ENCODE peak calls at places on chromosomes 13 and 19, in four cellular contexts. O, H, D and J are unnamed samples.

GRCh38 chr13:50170447-50171037 is 155.3 kb downstream of the KCNRG start:
- DNase-seq in D (no peak), O (peak), H (no peak), J (peak)

GRCh38 chr13:80010286-80010831 is 330.6 kb downstream of the SPRY2 start:
- DNase-seq in D (no peak), H (no peak), O (peak), J (peak)

GRCh38 chr13:105346141-105346766 is 1189.2 kb downstream of the EFNB2 start:
- DNase-seq in D (no peak), H (no peak), O (peak), J (no peak)

GRCh38 chr19:22832031-22832762 is at the start of gene ZNF723:
- DNase-seq in H (no peak), O (no peak), D (no peak), J (no peak)

GRCh38 chr13:95099541-95099940 is 201.7 kb downstream of the ABCC4 start:
- DNase-seq in H (no peak), D (no peak), O (no peak), J (no peak)

GRCh38 chr13:87356314-87356713 is 314.9 kb upstream of the SLITRK5 start:
- DNase-seq in O (no peak), D (no peak), H (no peak), J (peak)

GRCh38 chr19:38062959-38063786 is 156.2 kb downstream of the SIPA1L3 start:
- DNase-seq in D (no peak), O (no peak), H (peak), J (no peak)

GRCh38 chr13:97140611-97141010 is 81.5 kb upstream of the MBNL2 start:
- DNase-seq in D (no peak), O (no peak), H (no peak), J (no peak)

GRCh38 chr13:94112227-94112626 is 367.3 kb downstream of the DCT start:
- DNase-seq in H (no peak), D (no peak), O (no peak), J (no peak)

GRCh38 chr13:86906458-86906857 is 764.7 kb upstream of the SLITRK5 start:
- DNase-seq in O (no peak), D (no peak), H (no peak), J (no peak)

GRCh38 chr19:38248421-38248820 is 7.8 kb downstream of the PPP1R14A start:
- DNase-seq in O (no peak), H (no peak), D (no peak), J (no peak)